ENCODE peak calls at places on chromosomes 13 and 19, in eight cellular contexts. S is tibial nerve, J is esophagus squamous epithelium, L is transverse colon, O is IMR-90, K is A549, V is stomach, H is K562. X is an unnamed sample.

GRCh38 chr13:38386421-38386820 is 36.8 kb downstream of the UFM1 start:
- DNase-seq in V (no peak), L (no peak), O (peak), H (no peak), S (no peak), J (no peak), K (no peak), X (no peak)

GRCh38 chr19:17406039-17406886 is 833 bp upstream of the BST2 start:
- DNase-seq in K (no peak), H (peak), S (no peak), J (no peak), V (no peak), O (no peak), L (peak), X (peak)

GRCh38 chr19:33832633-33833032 is 36.0 kb downstream of the KCTD15 start:
- DNase-seq in J (no peak), L (no peak), K (no peak), O (no peak), S (no peak), H (no peak), V (no peak), X (no peak)

GRCh38 chr13:108156749-108157148 is 58.6 kb downstream of the LIG4 start:
- DNase-seq in L (no peak), K (no peak), V (no peak), J (no peak), O (no peak), H (no peak), S (no peak), X (no peak)

GRCh38 chr19:55369651-55370304 is 485 bp downstream of the IL11 start:
- DNase-seq in K (peak), J (no peak), L (no peak), V (no peak), H (peak), S (no peak), O (peak), X (peak)

GRCh38 chr19:38064661-38065425 is 157.8 kb downstream of the SIPA1L3 start:
- DNase-seq in L (no peak), H (no peak), K (no peak), S (no peak), J (no peak), O (no peak), V (no peak), X (no peak)

GRCh38 chr19:51710163-51710562 is 13.6 kb downstream of the HAS1 start:
- DNase-seq in J (no peak), O (peak), K (no peak), V (no peak), H (no peak), L (no peak), S (no peak), X (no peak)

GRCh38 chr13:56400774-56401173 is 739.9 kb upstream of the PRR20A start:
- DNase-seq in O (no peak), K (no peak), H (no peak), V (no peak), S (no peak), L (no peak), J (no peak), X (no peak)

GRCh38 chr13:78437781-78438180 is 165.6 kb downstream of the POU4F1 start:
- DNase-seq in S (no peak), K (no peak), V (no peak), J (no peak), O (no peak), H (no peak), L (no peak), X (no peak)

GRCh38 chr13:35475960-35476943 is at the start of gene MAB21L1:
- DNase-seq in S (peak), H (no peak), L (peak), V (peak), J (no peak), O (peak), K (no peak), X (peak)

GRCh38 chr13:51501592-51502205 is 48.9 kb upstream of the INTS6 start:
- DNase-seq in J (no peak), L (no peak), O (peak), V (no peak), S (no peak), K (no peak), H (no peak), X (no peak)

DNA sequence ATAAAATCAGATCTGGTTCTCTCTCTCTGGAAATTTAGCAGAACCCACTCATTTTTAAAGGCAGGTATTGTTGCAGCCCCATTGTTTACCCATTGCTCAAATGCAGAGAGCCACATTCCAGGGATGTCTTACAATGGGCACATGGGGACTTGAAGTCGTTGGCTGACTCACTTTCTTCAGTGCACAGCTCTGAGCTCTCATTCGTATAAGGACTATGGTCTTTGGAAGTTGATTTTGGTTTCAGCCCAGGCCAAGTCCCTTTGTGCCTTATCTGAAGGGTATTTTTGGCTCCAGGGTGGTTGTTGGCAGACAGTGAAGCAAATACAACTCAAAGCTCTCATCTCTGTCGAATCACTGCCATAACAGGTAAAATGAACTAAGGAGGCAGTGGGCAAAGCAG is 47.3 kb upstream of the CLDN10 start:
- DNase-seq in O (no peak), J (no peak), L (no peak), S (no peak), H (no peak), V (no peak), K (no peak), X (no peak)
- H3K4me3 ChIP-seq in O (no peak), J (no peak), L (no peak), S (no peak), H (no peak), V (no peak), K (no peak), X (no peak)

GRCh38 chr13:30496147-30496546 is 30.4 kb upstream of the HMGB1 start:
- DNase-seq in O (no peak), H (no peak), L (no peak), J (no peak), V (no peak), S (no peak), K (no peak), X (no peak)
- TF ChIP-seq POLR2A in O (no peak), H (no peak), L (no peak), J (no peak), V (no peak), S (no peak), K (no peak), X (no peak)

DNA sequence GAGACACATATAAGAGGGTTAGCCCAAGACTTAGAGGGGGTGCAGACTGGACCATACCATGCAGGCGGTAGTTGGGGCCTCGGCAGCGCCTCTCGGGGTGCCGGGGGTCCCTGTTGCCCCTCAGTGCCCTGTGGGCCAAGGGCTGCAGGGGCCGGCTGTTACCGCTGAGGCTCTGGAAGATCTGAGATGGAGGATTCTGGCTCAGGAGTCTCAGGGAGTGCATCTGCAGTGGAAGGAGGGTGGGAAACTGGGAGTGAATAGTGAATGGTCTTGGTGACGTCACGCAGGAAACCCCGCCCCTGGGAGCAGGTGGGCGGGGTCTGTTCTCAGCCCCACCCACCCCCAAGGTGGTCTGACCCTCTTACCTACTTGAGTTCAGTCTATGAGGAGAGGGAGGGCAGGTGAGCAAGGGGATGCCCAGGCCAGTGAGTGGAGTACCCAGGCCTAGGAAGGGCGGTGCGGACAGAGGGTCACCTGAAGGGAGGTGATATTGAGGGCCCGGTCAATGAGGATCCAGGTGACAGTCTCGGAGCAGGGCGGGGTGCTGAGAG is 1.7 kb upstream of the DBP start:
- DNase-seq in H (peak), K (no peak), S (no peak), O (no peak), V (no peak), J (no peak), L (peak), X (peak)
- H3K4me3 ChIP-seq in H (peak), K (no peak), S (peak), O (no peak), V (no peak), J (no peak), L (no peak), X (peak)

GRCh38 chr19:13102666-13103584 is at the start of gene LYL1:
- DNase-seq in V (peak), S (no peak), J (no peak), L (peak), K (no peak), O (no peak), H (peak), X (peak)
- TF ChIP-seq POLR2A in V (no peak), S (peak), J (no peak), L (peak), K (no peak), O (no peak), H (peak), X (peak)

GRCh38 chr19:47309038-47309437 is 623 bp upstream of the C5AR1 start:
- DNase-seq in H (no peak), K (no peak), S (no peak), V (no peak), L (no peak), O (no peak), J (no peak), X (peak)

GRCh38 chr19:47306303-47306702 is 3.4 kb upstream of the C5AR1 start:
- DNase-seq in L (no peak), J (no peak), V (no peak), S (no peak), K (no peak), O (no peak), H (no peak), X (no peak)

GRCh38 chr19:47309608-47310007 is at the start of gene C5AR1:
- DNase-seq in S (no peak), H (no peak), V (no peak), J (no peak), L (peak), O (no peak), K (no peak), X (peak)

GRCh38 chr19:47302249-47302648 is 7.4 kb upstream of the C5AR1 start:
- DNase-seq in L (no peak), O (no peak), J (no peak), V (no peak), H (no peak), S (no peak), K (no peak), X (no peak)

GRCh38 chr19:47305309-47305751 is 4.3 kb upstream of the C5AR1 start:
- DNase-seq in H (peak), K (peak), L (peak), O (peak), J (no peak), S (peak), V (peak), X (peak)
- H3K4me3 ChIP-seq in H (no peak), K (no peak), L (no peak), O (peak), J (no peak), S (no peak), V (no peak), X (no peak)